ENCODE peak calls at places on chromosomes 1 and 21, in nine cellular contexts. F is neural crest cell; K is tibial artery; G is T-helper 1 cell; M is activated CD4-positive, alpha-beta T cell treated with anti-CD3 and anti-CD28 coated beads for 48 hours; Z is EL; U is posterior cingulate gyrus; E is CD4-positive, alpha-beta memory T cell; D is Calu3. Q is an unnamed sample.

GRCh38 chr1:25657121-25657521 is 40.5 kb downstream of the MAN1C1 start:
- DNase-seq in F (no peak), K (no peak), G (no peak), M (no peak), Z (no peak), U (no peak), E (no peak), D (no peak), Q (no peak)

GRCh38 chr1:15352122-15352957 is 57.3 kb upstream of the EFHD2 start:
- DNase-seq in F (no peak), K (no peak), G (no peak), M (peak), Z (peak), U (peak), E (no peak), D (peak), Q (no peak)

GRCh38 chr21:46022551-46023107 is 41.1 kb downstream of the COL6A1 start:
- DNase-seq in F (no peak), K (no peak), G (no peak), M (no peak), Z (peak), U (peak), E (no peak), D (no peak), Q (no peak)

GRCh38 chr1:96730574-96731298 is 9.2 kb downstream of the PTBP2 start:
- DNase-seq in F (no peak), K (no peak), G (no peak), M (no peak), Z (no peak), U (no peak), E (no peak), D (no peak), Q (no peak)

GRCh38 chr1:39635205-39635870 is 4.1 kb downstream of the HEYL start:
- DNase-seq in F (no peak), K (peak), G (no peak), M (no peak), Z (no peak), U (no peak), E (no peak), D (no peak), Q (no peak)

GRCh38 chr1:186154651-186155050 is 220.4 kb downstream of the TPR start:
- DNase-seq in F (no peak), K (no peak), G (no peak), M (no peak), Z (peak), U (no peak), E (no peak), D (no peak), Q (no peak)

GRCh38 chr1:185479781-185480180 is 162.7 kb upstream of the IVNS1ABP start:
- DNase-seq in F (peak), K (no peak), G (no peak), M (no peak), Z (no peak), U (no peak), E (no peak), D (no peak), Q (no peak)

GRCh38 chr21:35222541-35222941 is 173.4 kb upstream of the RUNX1 start:
- DNase-seq in F (no peak), K (no peak), G (no peak), M (peak), Z (no peak), U (no peak), E (peak), D (no peak), Q (no peak)

Q was measured in astrocyte of the cerebellum.